ENCODE peak calls at places on chromosomes 5 and 9, in ten cellular contexts. S is HFF-Myc, W is heart left ventricle, H is HCT116, F is cardiac muscle cell, C is choroid plexus epithelial cell, U is sigmoid colon, K is heart right ventricle, M is uterus, Z is neural progenitor cell. Q is an unnamed sample.

GRCh38 chr5:111236995-111237394 is 12.8 kb downstream of the CAMK4 start:
- DNase-seq in S (no peak), W (no peak), H (no peak), F (no peak), C (no peak), U (no peak), K (no peak), M (no peak), Z (no peak), Q (no peak)

GRCh38 chr5:5340206-5340729 is 82.2 kb upstream of the ICE1 start:
- DNase-seq in S (peak; percentile 97), W (peak; percentile 58), H (peak; percentile 80), F (no peak), C (peak; percentile 97), U (peak; percentile 84), K (peak; percentile 40), M (peak; percentile 87), Z (peak; percentile 65), Q (peak; percentile 91)

GRCh38 chr9:5438301-5439162 is 807 bp upstream of the PLGRKT start:
- DNase-seq in S (no peak), W (no peak), H (no peak), F (no peak), C (peak; percentile 79), U (no peak), K (no peak), M (no peak), Z (no peak), Q (peak; percentile 50)

GRCh38 chr5:118875131-118875530 is 113.2 kb downstream of the DTWD2 start:
- DNase-seq in S (no peak), W (no peak), H (no peak), F (no peak), C (no peak), U (no peak), K (no peak), M (no peak), Z (no peak), Q (no peak)

GRCh38 chr5:163496286-163496685 is 9.1 kb upstream of the MAT2B start:
- DNase-seq in S (no peak), W (no peak), H (no peak), F (no peak), C (no peak), U (no peak), K (no peak), M (no peak), Z (no peak), Q (no peak)

GRCh38 chr9:128703616-128704355 is 1.5 kb downstream of the PKN3 start:
- DNase-seq in S (no peak), W (peak; percentile 81), H (no peak), F (no peak), C (no peak), U (peak; percentile 68), K (peak; percentile 69), M (peak; percentile 37), Z (no peak), Q (peak; percentile 80)

GRCh38 chr9:136678624-136679023 is 8.6 kb downstream of the AGPAT2 start:
- DNase-seq in S (no peak), W (no peak), H (no peak), F (no peak), C (no peak), U (no peak), K (no peak), M (no peak), Z (no peak), Q (no peak)

GRCh38 chr9:128055222-128056040 is 11.7 kb downstream of the NAIF1 start:
- DNase-seq in S (no peak), W (no peak), H (no peak), F (no peak), C (peak; percentile 79), U (peak; percentile 89), K (no peak), M (peak; percentile 72), Z (peak; percentile 28), Q (no peak)

GRCh38 chr5:58185397-58186195 is 274.3 kb downstream of the PLK2 start:
- DNase-seq in S (no peak), W (no peak), H (no peak), F (no peak), C (peak; percentile 25), U (no peak), K (no peak), M (no peak), Z (no peak), Q (no peak)

GRCh38 chr5:93054424-93055165 is 526.4 kb downstream of the NR2F1-AS1 start:
- DNase-seq in S (no peak), W (no peak), H (no peak), F (no peak), C (peak; percentile 95), U (no peak), K (no peak), M (no peak), Z (no peak), Q (no peak)

GRCh38 chr5:160251406-160252155 is 22.3 kb downstream of the FABP6 start:
- DNase-seq in S (no peak), W (no peak), H (no peak), F (no peak), C (no peak), U (no peak), K (no peak), M (no peak), Z (no peak), Q (no peak)

GRCh38 chr9:114370985-114371335 is 16.8 kb downstream of the AKNA start:
- DNase-seq in S (no peak), W (no peak), H (no peak), F (no peak), C (no peak), U (peak; percentile 67), K (no peak), M (no peak), Z (no peak), Q (no peak)

GRCh38 chr5:181028032-181028819 is 11.8 kb upstream of the BTNL9 start:
- DNase-seq in S (no peak), W (no peak), H (peak; percentile 90), F (no peak), C (no peak), U (no peak), K (no peak), M (no peak), Z (peak; percentile 38), Q (no peak)

GRCh38 chr5:36875051-36875788 is 1.3 kb upstream of the NIPBL start:
- DNase-seq in S (no peak), W (peak; percentile 46), H (no peak), F (peak; percentile 54), C (peak; percentile 50), U (peak; percentile 72), K (peak; percentile 52), M (peak; percentile 32), Z (peak; percentile 72), Q (peak; percentile 84)

GRCh38 chr9:24602687-24603352 is 57.1 kb upstream of the IZUMO3 start:
- DNase-seq in S (no peak), W (no peak), H (no peak), F (no peak), C (peak; percentile 0), U (no peak), K (no peak), M (no peak), Z (no peak), Q (no peak)
- H3K4me3 ChIP-seq in S (no peak overlapping the region), W (no peak overlapping the region), H (no peak overlapping the region), F (no peak overlapping the region), C (no peak overlapping the region), U (no peak overlapping the region), K (no peak overlapping the region), M (no peak overlapping the region), Z (no peak overlapping the region), Q (no peak overlapping the region)

DNA sequence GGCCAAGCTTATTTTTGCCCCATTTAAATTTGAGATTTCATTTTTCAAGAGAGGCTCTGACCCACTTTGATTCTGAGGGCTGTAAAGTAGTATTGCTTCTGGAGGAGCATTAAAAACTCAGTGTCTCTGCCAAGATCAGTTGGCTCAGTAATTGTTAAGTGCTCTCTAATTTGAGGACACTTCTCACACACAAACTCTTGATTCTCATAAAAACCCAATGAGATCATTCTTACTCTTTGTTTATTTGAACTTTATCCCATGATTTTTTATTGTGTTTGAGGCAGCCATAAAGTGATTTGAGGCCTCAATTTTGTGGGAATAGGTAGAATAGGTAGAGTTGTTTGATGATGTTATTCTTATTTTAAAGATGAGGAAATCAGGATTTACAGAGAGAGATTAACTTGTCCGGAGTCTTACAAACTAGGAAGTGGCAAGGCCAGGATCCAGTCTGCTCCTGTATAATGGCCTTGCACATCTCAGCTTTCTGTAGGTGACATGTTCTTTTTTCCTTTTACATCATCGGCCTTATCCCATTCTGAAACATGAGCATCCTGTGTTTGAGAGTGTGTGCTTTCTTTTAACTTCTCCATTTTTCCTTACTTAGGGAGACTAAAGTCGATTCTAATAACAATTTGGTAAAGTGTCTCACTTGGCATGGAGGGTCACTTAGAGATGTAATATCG is 214.8 kb downstream of the CD180 start:
- DNase-seq in S (no peak), W (no peak), H (no peak), F (no peak), C (no peak), U (no peak), K (no peak), M (no peak), Z (no peak), Q (no peak)
- H3K4me3 ChIP-seq in S (no peak overlapping the region), W (no peak overlapping the region), H (no peak overlapping the region), F (no peak overlapping the region), C (no peak overlapping the region), U (no peak overlapping the region), K (no peak overlapping the region), M (no peak overlapping the region), Z (no peak overlapping the region), Q (no peak overlapping the region)

GRCh38 chr5:66841264-66841663 is 245.1 kb downstream of the MAST4 start:
- DNase-seq in S (no peak), W (no peak), H (no peak), F (no peak), C (no peak), U (no peak), K (no peak), M (no peak), Z (no peak), Q (no peak)

GRCh38 chr5:66843065-66843464 is 246.9 kb downstream of the MAST4 start:
- DNase-seq in S (no peak), W (no peak), H (no peak), F (no peak), C (no peak), U (no peak), K (no peak), M (no peak), Z (no peak), Q (no peak)

GRCh38 chr5:66840527-66841013 is 244.4 kb downstream of the MAST4 start:
- DNase-seq in S (no peak), W (no peak), H (no peak), F (no peak), C (no peak), U (no peak), K (no peak), M (no peak), Z (no peak), Q (no peak)

DNA sequence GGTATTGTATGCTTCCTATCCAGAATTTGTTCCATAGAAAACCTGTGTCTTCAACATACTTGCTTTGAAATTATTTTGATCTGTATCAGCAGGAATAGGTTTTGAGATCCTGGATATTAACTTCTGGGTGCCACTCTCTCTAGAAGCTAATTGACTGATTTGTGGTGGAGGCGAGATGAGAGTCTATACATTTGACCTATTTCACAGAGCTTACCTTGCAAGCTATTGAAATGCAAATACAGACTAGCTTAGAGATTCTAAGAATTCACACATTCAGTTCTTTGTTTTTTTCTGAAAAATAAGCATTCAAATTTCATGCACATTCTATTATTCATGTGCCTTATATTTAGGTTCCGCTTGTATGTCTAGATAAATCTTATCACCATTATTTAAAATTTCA is 246.3 kb downstream of the MAST4 start:
- DNase-seq in S (no peak), W (no peak), H (no peak), F (no peak), C (no peak), U (no peak), K (no peak), M (no peak), Z (no peak), Q (no peak)
- H3K4me3 ChIP-seq in S (no peak overlapping the region), W (no peak overlapping the region), H (no peak overlapping the region), F (no peak overlapping the region), C (no peak overlapping the region), U (no peak overlapping the region), K (no peak overlapping the region), M (no peak overlapping the region), Z (no peak overlapping the region), Q (no peak overlapping the region)

GRCh38 chr5:88692979-88693932 is 189.7 kb downstream of the MEF2C start:
- DNase-seq in S (no peak), W (no peak), H (no peak), F (no peak), C (no peak), U (no peak), K (no peak), M (no peak), Z (no peak), Q (peak; percentile 62)
- H3K4me3 ChIP-seq in S (no peak overlapping the region), W (no peak overlapping the region), H (no peak overlapping the region), F (no peak overlapping the region), C (no peak overlapping the region), U (no peak overlapping the region), K (no peak overlapping the region), M (no peak overlapping the region), Z (no peak overlapping the region), Q (no peak overlapping the region)

Q was measured in aorta.